ENCODE peak calls at places on chromosome 21, in nine cellular contexts. Q is mammary epithelial cell; P is AG09309; Z is GM23248; D is breast epithelium; Y is NB4; L is effector memory CD4-positive, alpha-beta T cell; S is GM06990; C is upper lobe of left lung. E is an unnamed sample.
A peak's percentile ranks its signal among the peaks of the same experiment; 100 is the strongest.

GRCh38 chr21:43969115-43969444 is 43.0 kb upstream of the TRAPPC10 start:
- DNase-seq in D (no peak), Z (no peak), S (no peak), L (no peak), Q (no peak), C (peak; percentile 72), P (no peak), Y (no peak), E (no peak)

GRCh38 chr21:36747114-36747814 is 48.3 kb downstream of the SIM2 start:
- DNase-seq in L (no peak), Z (peak; percentile 27), D (no peak), C (no peak), S (no peak), P (no peak), Y (peak; percentile 24), Q (no peak), E (no peak)

GRCh38 chr21:14403681-14404318 is 20.9 kb upstream of the HSPA13 start:
- DNase-seq in L (no peak), Z (peak; percentile 49), Y (peak; percentile 56), S (no peak), D (no peak), P (peak; percentile 11), Q (peak; percentile 12), C (no peak), E (peak; percentile 5)

GRCh38 chr21:46559291-46559983 is 45.4 kb downstream of the S100B start:
- DNase-seq in S (no peak), Q (no peak), P (no peak), Y (no peak), Z (no peak), C (peak; percentile 59), L (peak; percentile 31), D (no peak), E (no peak)

GRCh38 chr21:36689324-36689723 is 9.6 kb upstream of the SIM2 start:
- DNase-seq in P (no peak), S (no peak), D (no peak), Y (no peak), C (no peak), Z (no peak), Q (no peak), L (no peak), E (no peak)

GRCh38 chr21:36369064-36369685 is 16.0 kb upstream of the CHAF1B start:
- DNase-seq in Z (no peak), S (peak; percentile 25), D (no peak), Y (no peak), Q (no peak), C (no peak), P (no peak), L (no peak), E (no peak)

GRCh38 chr21:44379991-44380865 is 26.8 kb downstream of the TRPM2 start:
- DNase-seq in D (no peak), Y (no peak), C (no peak), S (no peak), Q (no peak), L (no peak), Z (no peak), P (no peak), E (no peak)

GRCh38 chr21:40846566-40847411 is at the start of gene DSCAM:
- DNase-seq in Z (no peak), S (no peak), L (no peak), Y (no peak), D (no peak), C (peak; percentile 78), Q (peak; percentile 50), P (no peak), E (no peak)

GRCh38 chr21:27586986-27587385 is 620.1 kb upstream of the ADAMTS5 start:
- DNase-seq in D (no peak), S (no peak), Q (no peak), P (no peak), Z (peak; percentile 77), C (no peak), Y (no peak), L (no peak), E (no peak)

GRCh38 chr21:31142600-31142999 is 104.3 kb upstream of the KRTAP19-8 start:
- DNase-seq in Z (no peak), D (no peak), Y (peak; percentile 32), Q (no peak), L (no peak), S (no peak), P (no peak), C (no peak), E (no peak)

GRCh38 chr21:37565530-37566223 is 199.1 kb downstream of the DYRK1A start:
- DNase-seq in D (no peak), Z (peak; percentile 74), Q (no peak), C (no peak), Y (peak; percentile 22), S (no peak), L (no peak), P (no peak), E (no peak)

GRCh38 chr21:34037009-34037408 is 36.4 kb upstream of the MRPS6 start:
- DNase-seq in P (no peak), Z (no peak), S (no peak), Q (no peak), L (no peak), C (no peak), D (no peak), Y (no peak), E (no peak)

GRCh38 chr21:34043333-34043732 is 30.0 kb upstream of the MRPS6 start:
- DNase-seq in S (no peak), Q (peak; percentile 30), Z (no peak), P (no peak), L (no peak), C (no peak), D (no peak), Y (no peak), E (no peak)

GRCh38 chr21:34042735-34043134 is 30.6 kb upstream of the MRPS6 start:
- DNase-seq in Z (no peak), L (no peak), S (no peak), Y (no peak), C (no peak), D (no peak), Q (no peak), P (no peak), E (no peak)

GRCh38 chr21:34037446-34037845 is 35.9 kb upstream of the MRPS6 start:
- DNase-seq in C (no peak), Y (no peak), D (no peak), Z (peak; percentile 84), L (no peak), P (no peak), Q (peak; percentile 56), S (no peak), E (peak; percentile 50)

DNA sequence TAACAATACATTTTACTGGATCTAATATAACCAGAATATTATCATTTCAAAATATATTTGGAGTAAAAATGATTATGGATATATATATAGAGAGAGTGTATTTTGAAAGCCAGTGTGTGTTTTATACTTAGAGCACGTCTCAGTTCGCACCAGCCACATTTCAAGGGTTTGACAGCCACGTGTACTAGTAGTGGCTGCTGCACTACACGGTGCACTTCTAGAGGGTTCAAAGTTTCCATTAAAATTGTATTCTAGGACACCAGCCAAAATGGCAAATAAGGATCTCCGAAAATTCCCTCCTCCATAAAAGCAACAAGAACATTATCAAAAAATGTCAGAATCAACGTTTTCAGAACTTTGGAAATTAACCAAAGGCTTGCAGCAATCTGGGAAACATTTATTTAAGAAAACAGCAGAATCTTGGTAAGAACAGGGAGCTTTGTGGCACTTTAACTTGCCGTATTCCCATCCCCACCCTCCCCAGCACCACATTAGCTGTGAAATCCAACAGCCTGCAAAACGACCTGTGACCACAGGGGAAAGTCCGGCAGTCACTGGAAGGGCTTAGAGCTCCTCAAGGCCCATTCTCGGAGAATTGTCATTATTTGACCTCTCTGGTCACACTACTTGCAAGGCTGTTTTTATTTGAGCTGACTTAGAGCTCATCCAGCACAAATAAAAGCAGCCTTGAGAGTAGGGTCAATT is 33.5 kb upstream of the MRPS6 start:
- DNase-seq in C (no peak), Y (no peak), S (no peak), D (no peak), L (no peak), Q (no peak), P (no peak), Z (no peak), E (no peak)
- H3K4me3 ChIP-seq in C (no peak overlapping the region), Y (no peak overlapping the region), S (no peak overlapping the region), D (no peak overlapping the region), L (no peak overlapping the region), Q (no peak overlapping the region), P (no peak overlapping the region), Z (no peak overlapping the region), E (no peak overlapping the region)

GRCh38 chr21:42228709-42229220 is 9.8 kb downstream of the ABCG1 start:
- DNase-seq in Y (no peak), P (no peak), L (no peak), Z (no peak), D (no peak), Q (no peak), C (no peak), S (no peak), E (no peak)
- H3K4me3 ChIP-seq in Y (no peak overlapping the region), P (no peak overlapping the region), L (peak overlapping the region; percentile 3), Z (no peak overlapping the region), D (no peak overlapping the region), Q (no peak overlapping the region), C (no peak overlapping the region), S (no peak overlapping the region), E (no peak overlapping the region)

DNA sequence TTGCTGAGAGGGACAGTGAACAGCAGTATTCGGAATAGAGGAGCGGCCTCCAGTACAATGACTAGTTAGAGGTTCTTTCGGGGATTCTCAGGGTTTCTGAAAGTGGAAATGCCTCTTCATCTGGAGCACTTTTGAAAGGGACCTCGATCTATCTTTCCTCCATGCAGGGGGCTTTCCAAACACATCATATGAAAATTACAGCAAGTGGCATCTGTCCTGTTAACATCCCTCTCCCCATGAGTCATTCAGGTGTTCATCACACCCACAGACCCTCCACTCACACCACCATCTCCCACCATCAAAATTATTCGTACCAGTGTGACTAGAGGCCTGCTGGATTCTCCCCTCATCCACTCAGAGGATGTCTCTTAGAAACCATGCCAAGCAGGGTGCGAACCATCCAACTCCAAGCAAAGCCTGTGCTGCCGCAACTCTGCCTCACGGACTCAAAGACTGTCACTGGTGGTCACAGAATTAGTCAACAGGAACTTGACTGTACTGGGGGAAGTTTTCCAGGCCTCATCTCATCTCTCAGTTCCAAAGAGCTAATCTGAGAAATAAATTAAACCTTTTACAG is 211.1 kb downstream of the MRPL39 start:
- DNase-seq in Y (no peak), L (no peak), Z (no peak), P (no peak), S (peak; percentile 79), Q (no peak), C (no peak), D (no peak), E (no peak)
- H3K4me3 ChIP-seq in Y (no peak overlapping the region), L (no peak overlapping the region), Z (no peak overlapping the region), P (no peak overlapping the region), S (peak overlapping the region; percentile 35), Q (no peak overlapping the region), C (no peak overlapping the region), D (no peak overlapping the region), E (no peak overlapping the region)

DNA sequence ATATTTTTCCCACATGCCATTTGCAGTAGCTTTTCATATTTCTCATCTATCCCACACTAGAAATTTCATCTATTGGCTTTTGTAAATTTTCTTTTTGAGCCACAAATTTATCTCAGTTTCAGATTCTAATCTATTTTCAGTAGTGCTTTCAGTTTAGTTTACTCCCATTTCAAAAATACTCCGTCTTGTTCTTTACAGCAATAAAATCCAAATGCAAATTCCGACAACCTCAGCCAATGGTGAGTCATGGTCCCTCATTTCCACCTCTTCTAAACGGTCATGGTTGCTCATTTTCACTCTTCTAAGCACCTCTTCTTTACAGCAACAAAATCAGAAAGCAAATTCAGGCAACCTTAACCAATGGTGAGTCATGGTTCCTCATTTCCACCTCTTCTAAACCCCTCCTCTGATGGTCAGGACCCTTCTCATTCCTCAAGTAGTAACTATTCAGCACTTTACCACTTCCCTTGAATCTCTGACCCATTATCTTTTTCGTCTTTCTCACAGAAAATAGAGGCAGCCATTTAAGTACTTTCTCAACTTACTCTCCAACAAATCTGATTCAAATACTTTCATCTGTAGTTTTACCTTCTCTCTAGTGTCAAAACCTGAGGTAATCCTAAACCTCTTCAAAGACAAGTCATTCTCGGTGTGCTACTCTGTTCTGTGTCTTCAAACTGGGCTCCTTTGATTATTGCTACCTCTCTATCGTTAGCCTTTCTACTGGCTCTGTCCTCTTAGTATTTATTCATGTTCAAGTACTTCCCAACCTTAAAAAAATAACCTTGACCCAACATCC is 34.4 kb downstream of the C21orf91 start:
- DNase-seq in P (no peak), D (no peak), S (peak; percentile 73), Q (no peak), Y (peak; percentile 81), C (no peak), L (no peak), Z (no peak), E (no peak)
- H3K4me3 ChIP-seq in P (no peak overlapping the region), D (no peak overlapping the region), S (peak overlapping the region; percentile 22), Q (no peak overlapping the region), Y (peak overlapping the region; percentile 49), C (no peak overlapping the region), L (peak overlapping the region; percentile 48), Z (no peak overlapping the region), E (no peak overlapping the region)

E was measured in skeletal muscle cell.